ENCODE peak calls at places on chromosomes 3 and 15, in five cellular contexts. Z, E, J, L and N are unnamed samples. For H3K4me1, the result is how much of the 10 kb centered on the place peaks cover.

GRCh38 chr15:66882251-66883020 is 180.4 kb downstream of the SMAD6 start:
- DNase-seq in Z (no peak), E (no peak), J (no peak), L (peak), N (peak)

GRCh38 chr3:60395173-60395762 is 856.0 kb downstream of the FHIT start:
- DNase-seq in Z (no peak), E (no peak), J (no peak), L (no peak), N (no peak)

GRCh38 chr3:100899440-100900091 is 93.7 kb downstream of the ABI3BP start:
- DNase-seq in Z (no peak), E (no peak), J (no peak), L (no peak), N (no peak)

GRCh38 chr3:89851974-89852621 is 744.7 kb downstream of the EPHA3 start:
- DNase-seq in Z (no peak), E (peak), J (no peak), L (peak), N (no peak)

GRCh38 chr15:47856071-47856470 is 138.8 kb downstream of the SEMA6D start:
- DNase-seq in Z (no peak), E (no peak), J (no peak), L (no peak), N (no peak)

GRCh38 chr15:39230205-39230916 is 350.5 kb upstream of the THBS1 start:
- DNase-seq in Z (no peak), E (no peak), J (no peak), L (no peak), N (no peak)

GRCh38 chr15:83380026-83380425 is 67.1 kb upstream of the SH3GL3 start:
- DNase-seq in Z (no peak), E (peak), J (no peak), L (no peak), N (no peak)

GRCh38 chr3:159170436-159171003 is 368.7 kb downstream of the MFSD1 start:
- DNase-seq in Z (no peak), E (no peak), J (no peak), L (no peak), N (no peak)

GRCh38 chr3:37820213-37820612 is 41.5 kb upstream of the CTDSPL start:
- DNase-seq in Z (no peak), E (no peak), J (no peak), L (no peak), N (no peak)

GRCh38 chr15:46411900-46412299 is 777.1 kb downstream of the SQOR start:
- DNase-seq in Z (no peak), E (no peak), J (no peak), L (no peak), N (no peak)

GRCh38 chr15:50816191-50816590 is 50.7 kb upstream of the SPPL2A start:
- DNase-seq in Z (no peak), E (no peak), J (no peak), L (no peak), N (no peak)

GRCh38 chr3:149566296-149566945 is 91.4 kb downstream of the WWTR1 start:
- DNase-seq in Z (no peak), E (no peak), J (no peak), L (no peak), N (no peak)

GRCh38 chr15:53589526-53590057 is 169.9 kb downstream of the WDR72 start:
- DNase-seq in Z (no peak), E (peak), J (no peak), L (no peak), N (no peak)

GRCh38 chr3:8938021-8938420 is 25.3 kb downstream of the RAD18 start:
- DNase-seq in Z (no peak), E (peak), J (no peak), L (no peak), N (no peak)

GRCh38 chr15:43954181-43954621 is 127.4 kb downstream of the WDR76 start:
- DNase-seq in Z (no peak), E (no peak), J (no peak), L (no peak), N (no peak)

GRCh38 chr3:177041021-177041729 is 156.1 kb downstream of the TBL1XR1 start:
- DNase-seq in Z (no peak), E (no peak), J (no peak), L (peak), N (peak)

GRCh38 chr3:151638555-151638954 is 95.2 kb upstream of the AADACL2 start:
- DNase-seq in Z (no peak), E (no peak), J (no peak), L (no peak), N (no peak)

GRCh38 chr15:38490231-38490630 is 36.3 kb downstream of the FAM98B start:
- DNase-seq in Z (no peak), E (no peak), J (no peak), L (no peak), N (no peak)

GRCh38 chr3:45567730-45568172 is 26.8 kb upstream of the LIMD1 start:
- DNase-seq in Z (no peak), E (no peak), J (no peak), L (no peak), N (no peak)

GRCh38 chr3:165195226-165195625 is 958 bp downstream of the SLITRK3 start:
- DNase-seq in Z (no peak), E (no peak), J (no peak), L (no peak), N (peak)

GRCh38 chr3:170363471-170363994 is 6.0 kb downstream of the SKIL start:
- DNase-seq in Z (no peak), E (no peak), J (no peak), L (no peak), N (no peak)

GRCh38 chr3:32110233-32110760 is 3.9 kb downstream of the GPD1L start:
- DNase-seq in Z (no peak), E (peak), J (no peak), L (no peak), N (no peak)

GRCh38 chr3:141795719-141796435 is 32.7 kb downstream of the GRK7 start:
- DNase-seq in Z (no peak), E (no peak), J (peak), L (peak), N (peak)

GRCh38 chr15:77013786-77014136 is 18.8 kb downstream of the PSTPIP1 start:
- DNase-seq in Z (no peak), E (no peak), J (no peak), L (no peak), N (no peak)

GRCh38 chr15:84899750-84900149 is 15.3 kb downstream of the SLC28A1 start:
- DNase-seq in Z (no peak), E (no peak), J (no peak), L (no peak), N (no peak)

DNA sequence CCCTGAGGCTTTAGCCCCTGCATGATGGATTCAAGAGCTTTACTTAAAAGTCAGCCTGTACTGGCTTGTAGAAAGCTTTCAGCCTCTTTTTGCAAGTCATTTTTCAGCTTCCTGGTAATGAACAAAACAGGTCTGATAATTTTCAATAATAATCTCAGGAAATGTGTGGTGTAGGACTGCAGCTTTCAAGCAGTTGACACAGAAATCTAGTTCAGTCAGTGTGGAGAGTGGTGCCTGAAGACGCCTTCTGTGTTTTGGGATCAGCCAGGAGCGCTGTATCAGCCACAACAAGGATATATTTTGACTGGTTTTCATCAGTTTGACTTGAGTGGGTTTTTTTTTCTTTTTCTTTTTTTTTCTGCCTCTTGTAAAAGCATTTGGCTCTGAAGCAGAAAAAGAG is 332.4 kb upstream of the ADAMTS9 start:
- DNase-seq in Z (no peak), E (no peak), J (no peak), L (no peak), N (no peak)
- H3K27ac ChIP-seq in Z (no peak), E (no peak), J (peak), L (no peak), N (peak)

DNA sequence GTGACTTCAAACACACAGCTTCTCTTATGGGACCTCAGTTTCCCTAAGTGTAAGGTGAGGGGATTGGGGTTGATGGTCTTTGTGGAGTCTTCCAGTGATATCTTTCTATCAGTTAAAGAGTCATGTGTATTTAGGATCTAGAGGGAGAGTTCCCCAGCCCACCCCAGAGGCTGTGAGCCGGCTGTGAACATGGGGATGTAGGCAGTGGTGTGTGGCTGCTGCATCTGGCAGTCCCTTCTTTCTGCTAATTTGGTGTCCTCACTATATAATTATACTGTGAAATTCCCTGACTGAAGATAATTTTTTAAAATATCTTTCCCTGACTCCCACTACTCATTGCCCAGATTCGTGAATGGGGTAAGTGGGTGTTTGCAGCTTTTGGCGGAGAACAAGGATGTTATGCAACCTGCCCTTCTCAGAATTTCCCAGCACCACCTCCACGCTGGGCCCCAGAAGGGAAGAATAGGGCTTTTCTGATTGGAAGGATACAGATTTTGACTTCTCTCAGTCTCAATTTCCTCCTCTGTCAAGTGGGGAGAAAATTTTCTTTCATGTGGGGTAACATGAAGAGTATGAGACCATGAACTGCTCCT is 79.0 kb upstream of the RASGRF1 start:
- DNase-seq in Z (no peak), E (no peak), J (no peak), L (no peak), N (no peak)
- H3K4me1 ChIP-seq in Z (under half), E (under half), J (under half), L (under half), N (under half)

GRCh38 chr15:63597033-63597790 is at the start of gene FBXL22:
- DNase-seq in Z (no peak), E (no peak), J (peak), L (peak), N (peak)

GRCh38 chr15:63596666-63597032 is 538 bp upstream of the FBXL22 start:
- DNase-seq in Z (no peak), E (no peak), J (no peak), L (no peak), N (no peak)

GRCh38 chr15:63599401-63600000 is 2.3 kb downstream of the FBXL22 start:
- DNase-seq in Z (no peak), E (peak), J (peak), L (peak), N (peak)

GRCh38 chr15:63598467-63599400 is 1.5 kb downstream of the FBXL22 start:
- DNase-seq in Z (no peak), E (no peak), J (no peak), L (peak), N (peak)

GRCh38 chr15:63597821-63598220 is 634 bp downstream of the FBXL22 start:
- DNase-seq in Z (no peak), E (no peak), J (no peak), L (no peak), N (no peak)
- H3K27ac ChIP-seq in Z (no peak), E (no peak), J (peak), L (peak), N (peak)

GRCh38 chr3:196122021-196122687 is 40.3 kb upstream of the TFRC start:
- DNase-seq in Z (no peak), E (no peak), J (no peak), L (no peak), N (no peak)
- H3K4me1 ChIP-seq in Z (under half), E (under half), J (under half), L (under half), N (under half)

DNA sequence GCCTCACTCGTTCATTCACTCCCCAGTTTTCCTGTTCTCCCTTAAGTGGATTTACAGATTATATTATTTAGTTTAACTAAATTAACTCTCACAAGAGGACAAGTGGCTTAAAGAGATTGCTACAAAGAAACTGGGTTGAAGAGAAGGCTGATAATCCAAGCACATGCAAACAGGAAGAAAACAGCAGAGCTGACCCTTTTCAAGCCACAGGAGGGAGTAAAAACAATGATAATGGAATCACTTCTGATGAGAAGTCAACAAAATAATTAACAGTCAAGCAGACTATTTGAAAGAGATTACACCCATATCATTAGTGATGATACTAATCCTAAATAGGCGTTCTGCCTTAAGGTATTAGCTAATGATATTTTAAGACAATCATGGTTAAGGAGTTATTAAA is 31.7 kb downstream of the BOC start:
- DNase-seq in Z (no peak), E (no peak), J (no peak), L (no peak), N (no peak)
- H3K27ac ChIP-seq in Z (no peak), E (no peak), J (no peak), L (no peak), N (peak)

DNA sequence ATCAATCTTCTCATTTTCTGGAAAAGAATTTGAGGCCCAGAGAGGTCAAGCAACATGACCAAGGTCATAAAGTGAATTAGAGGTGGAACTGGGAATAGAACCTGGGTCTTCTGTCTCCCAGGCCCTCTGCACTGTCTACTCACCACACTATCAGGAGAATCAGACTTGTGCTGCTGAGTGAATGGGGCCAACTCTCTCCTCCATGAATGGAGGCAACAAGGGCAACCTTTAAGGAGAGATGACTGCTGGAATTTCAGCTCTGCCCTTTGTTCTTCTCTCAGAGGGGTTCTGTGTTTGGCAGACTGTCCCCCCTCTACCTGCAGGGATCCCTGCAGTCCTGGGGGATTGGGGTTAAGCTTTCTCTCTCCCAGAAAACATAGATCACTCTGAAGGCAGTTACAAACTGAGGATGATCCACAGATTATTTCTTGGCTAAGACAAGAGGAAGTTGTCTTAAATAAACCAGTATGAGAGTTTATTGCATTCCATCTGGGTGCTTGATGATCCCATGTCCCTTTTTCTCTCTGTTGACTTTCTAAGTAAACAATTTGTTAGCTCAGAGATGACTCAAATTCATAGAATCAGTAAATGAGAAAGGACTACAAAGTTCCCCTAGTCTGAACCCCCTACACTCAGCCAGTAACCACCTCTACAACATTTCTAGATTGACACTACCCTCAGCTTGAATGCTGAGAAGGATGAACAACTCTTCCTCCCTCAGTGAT is 99.0 kb upstream of the LIPC start:
- DNase-seq in Z (peak), E (peak), J (no peak), L (no peak), N (no peak)
- H3K4me1 ChIP-seq in Z (under half), E (half or more), J (under half), L (under half), N (under half)

DNA sequence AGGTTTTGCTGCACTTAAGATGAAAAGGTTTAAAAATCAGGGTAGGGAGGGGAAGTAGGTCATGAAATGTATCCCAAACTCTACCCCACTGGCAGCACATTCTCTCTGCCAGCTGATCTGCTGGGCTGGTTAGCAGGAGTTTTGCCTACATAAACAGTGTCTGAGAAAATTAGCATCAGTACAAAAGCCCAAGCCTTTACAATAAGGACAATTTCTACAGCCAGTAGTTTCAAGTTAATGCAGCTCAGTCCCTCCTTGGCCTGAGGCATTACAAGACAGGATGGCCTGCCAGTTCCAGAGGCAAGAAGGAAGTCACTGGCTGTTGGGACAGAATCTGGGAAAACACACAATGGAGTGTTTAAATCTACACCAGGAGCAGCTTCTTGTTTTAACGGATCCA is 32.8 kb downstream of the NCEH1 start:
- DNase-seq in Z (no peak), E (no peak), J (no peak), L (no peak), N (no peak)
- H3K27ac ChIP-seq in Z (peak), E (peak), J (peak), L (peak), N (no peak)

DNA sequence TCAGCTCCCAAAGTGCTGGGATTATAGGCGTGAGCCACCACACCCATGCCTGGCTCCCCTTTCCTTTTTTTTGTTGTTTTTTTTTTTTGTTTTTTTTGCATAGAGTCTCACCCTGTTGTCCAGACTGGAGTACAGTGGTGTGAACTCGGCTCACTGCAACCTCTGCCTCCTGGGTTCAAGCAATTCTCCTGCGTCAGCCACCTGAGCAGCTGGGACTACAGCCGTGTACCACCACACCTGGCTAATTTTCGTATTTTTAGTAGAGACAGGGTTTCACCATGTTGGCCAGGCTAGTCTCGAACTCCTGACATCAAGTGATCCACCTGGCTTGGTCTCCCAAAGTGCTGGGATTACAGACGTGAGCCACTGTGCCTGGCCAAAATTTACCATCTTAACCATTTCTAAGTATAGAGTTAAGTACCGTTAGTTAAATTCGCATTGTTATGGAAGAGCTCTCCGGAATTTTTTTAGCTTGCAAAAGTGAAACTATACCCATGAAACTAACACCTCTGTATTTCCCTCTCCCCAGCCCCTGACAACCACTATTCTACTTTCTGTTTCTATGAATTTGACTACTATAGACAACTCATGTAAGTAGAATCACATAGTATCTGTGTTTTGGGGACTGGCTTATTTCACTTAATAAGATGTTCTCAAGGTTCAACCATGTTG is 70.9 kb upstream of the C15orf39 start:
- DNase-seq in Z (no peak), E (no peak), J (no peak), L (no peak), N (no peak)
- H3K4me1 ChIP-seq in Z (under half), E (under half), J (under half), L (under half), N (under half)

GRCh38 chr3:127798716-127799115 is 23.6 kb downstream of the MGLL start:
- DNase-seq in Z (no peak), E (no peak), J (no peak), L (no peak), N (no peak)
- H3K27ac ChIP-seq in Z (no peak), E (peak), J (peak), L (no peak), N (no peak)

DNA sequence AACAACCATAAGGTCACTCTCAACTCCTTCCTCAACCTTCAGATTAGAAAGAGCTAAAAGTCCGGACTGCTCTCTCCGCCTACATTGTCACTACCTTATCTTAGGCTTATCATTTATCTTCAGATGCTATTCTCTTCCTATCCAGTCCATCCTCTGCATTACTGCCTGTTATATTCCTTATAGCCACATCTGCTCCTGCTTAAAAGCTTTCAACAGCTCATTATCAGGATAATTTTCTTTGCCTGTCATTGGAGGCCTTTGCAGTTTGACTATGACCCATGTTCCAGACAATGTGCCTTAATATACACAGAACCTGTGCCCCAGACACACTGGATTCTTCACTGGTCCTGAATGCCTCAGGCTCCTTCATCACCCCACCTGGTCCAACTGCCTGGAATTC is 184.1 kb upstream of the SETMAR start:
- DNase-seq in Z (no peak), E (no peak), J (no peak), L (no peak), N (no peak)
- H3K4me1 ChIP-seq in Z (under half), E (under half), J (under half), L (under half), N (under half)